ENCODE peak calls at places on chromosomes 5 and 9, in eight cellular contexts. P is PC-9, A is coronary artery, C is A549, W is heart left ventricle, Q is aorta, O is ovary, B is K562. L is an unnamed sample.

GRCh38 chr5:135244620-135245021 is 154.4 kb downstream of the MACROH2A1 start:
- DNase-seq in P (no peak), A (peak), C (no peak), W (no peak), Q (no peak), O (peak), B (no peak), L (no peak)

GRCh38 chr5:134275822-134276221 is 49.9 kb upstream of the PPP2CA start:
- DNase-seq in P (no peak), A (no peak), C (no peak), W (no peak), Q (no peak), O (no peak), B (no peak), L (no peak)

GRCh38 chr9:84337252-84337651 is 3.3 kb downstream of the SLC28A3 start:
- DNase-seq in P (no peak), A (no peak), C (no peak), W (no peak), Q (no peak), O (no peak), B (no peak), L (no peak)

GRCh38 chr9:2583308-2584013 is 38.1 kb upstream of the VLDLR start:
- DNase-seq in P (no peak), A (no peak), C (no peak), W (peak), Q (no peak), O (no peak), B (no peak), L (no peak)

GRCh38 chr9:34515959-34516358 is 6.8 kb downstream of the ENHO start:
- DNase-seq in P (no peak), A (no peak), C (no peak), W (no peak), Q (no peak), O (no peak), B (no peak), L (no peak)

GRCh38 chr5:150565868-150566267 is 57.9 kb downstream of the NDST1 start:
- DNase-seq in P (no peak), A (no peak), C (no peak), W (no peak), Q (no peak), O (no peak), B (no peak), L (no peak)

GRCh38 chr9:137297060-137297664 is 4.9 kb downstream of the NRARP start:
- DNase-seq in P (no peak), A (no peak), C (no peak), W (no peak), Q (no peak), O (no peak), B (no peak), L (no peak)

GRCh38 chr5:156326718-156327259 is at the start of gene SGCD:
- DNase-seq in P (no peak), A (peak), C (peak), W (peak), Q (peak), O (peak), B (no peak), L (no peak)

GRCh38 chr9:115978739-115979138 is 174.9 kb upstream of the PAPPA start:
- DNase-seq in P (no peak), A (no peak), C (no peak), W (no peak), Q (no peak), O (no peak), B (no peak), L (no peak)

GRCh38 chr5:148826082-148826971 is at the start of gene ADRB2:
- DNase-seq in P (peak), A (peak), C (peak), W (peak), Q (peak), O (peak), B (peak), L (peak)

GRCh38 chr9:35859310-35859994 is 10.7 kb downstream of the OR13J1 start:
- DNase-seq in P (no peak), A (peak), C (peak), W (no peak), Q (no peak), O (no peak), B (peak), L (no peak)

GRCh38 chr5:75053286-75054109 is 1.1 kb upstream of the GCNT4 start:
- DNase-seq in P (peak), A (peak), C (peak), W (peak), Q (peak), O (peak), B (peak), L (peak)

GRCh38 chr9:92463387-92463786 is 18.9 kb downstream of the ASPN start:
- DNase-seq in P (no peak), A (no peak), C (no peak), W (no peak), Q (no peak), O (no peak), B (no peak), L (no peak)

GRCh38 chr9:8826281-8826680 is 1026.7 kb upstream of the DMAC1 start:
- DNase-seq in P (no peak), A (no peak), C (no peak), W (no peak), Q (no peak), O (no peak), B (no peak), L (no peak)

GRCh38 chr5:119966028-119966427 is 336.7 kb downstream of the FAM170A start:
- DNase-seq in P (no peak), A (no peak), C (no peak), W (no peak), Q (no peak), O (no peak), B (no peak), L (no peak)

GRCh38 chr5:130065617-130066016 is 161.4 kb downstream of the CHSY3 start:
- DNase-seq in P (no peak), A (no peak), C (no peak), W (no peak), Q (no peak), O (no peak), B (no peak), L (no peak)

GRCh38 chr5:125100342-125100741 is 353.9 kb upstream of the ZNF608 start:
- DNase-seq in P (no peak), A (no peak), C (no peak), W (no peak), Q (no peak), O (no peak), B (no peak), L (no peak)

GRCh38 chr9:81852820-81853219 is 75.4 kb upstream of the SPATA31D4 start:
- DNase-seq in P (no peak), A (no peak), C (no peak), W (no peak), Q (no peak), O (no peak), B (no peak), L (no peak)

GRCh38 chr9:119370816-119371215 is 1.6 kb upstream of the BRINP1 start:
- DNase-seq in P (peak), A (no peak), C (peak), W (peak), Q (peak), O (no peak), B (peak), L (no peak)

GRCh38 chr9:77598510-77598909 is 49.6 kb downstream of the GNA14 start:
- DNase-seq in P (no peak), A (no peak), C (no peak), W (no peak), Q (no peak), O (peak), B (no peak), L (no peak)

GRCh38 chr5:154236011-154236410 is 45.5 kb downstream of the GALNT10 start:
- DNase-seq in P (no peak), A (no peak), C (no peak), W (no peak), Q (no peak), O (no peak), B (no peak), L (no peak)

GRCh38 chr9:116691607-116692006 is 4.5 kb downstream of the TRIM32 start:
- DNase-seq in P (no peak), A (no peak), C (no peak), W (no peak), Q (no peak), O (no peak), B (no peak), L (no peak)

GRCh38 chr9:126436545-126437269 is 110.1 kb downstream of the MVB12B start:
- DNase-seq in P (no peak), A (peak), C (no peak), W (no peak), Q (no peak), O (no peak), B (no peak), L (no peak)

GRCh38 chr9:36163049-36163839 is 5.9 kb upstream of the CCIN start:
- DNase-seq in P (no peak), A (no peak), C (no peak), W (peak), Q (peak), O (peak), B (no peak), L (no peak)

GRCh38 chr5:157460921-157461792 is 1.1 kb downstream of the NIPAL4 start:
- DNase-seq in P (no peak), A (peak), C (no peak), W (no peak), Q (peak), O (no peak), B (no peak), L (no peak)

GRCh38 chr5:179542170-179542569 is 8.2 kb upstream of the RUFY1 start:
- DNase-seq in P (no peak), A (no peak), C (no peak), W (no peak), Q (no peak), O (no peak), B (no peak), L (no peak)

GRCh38 chr5:158639876-158640570 is 459.7 kb downstream of the EBF1 start:
- DNase-seq in P (no peak), A (no peak), C (no peak), W (no peak), Q (no peak), O (no peak), B (no peak), L (no peak)

GRCh38 chr9:133634024-133634691 is 2.0 kb upstream of the DBH start:
- DNase-seq in P (no peak), A (no peak), C (no peak), W (no peak), Q (no peak), O (no peak), B (no peak), L (no peak)

GRCh38 chr9:91419222-91420191 is 4.1 kb downstream of the NFIL3 start:
- DNase-seq in P (peak), A (no peak), C (peak), W (no peak), Q (peak), O (peak), B (peak), L (no peak)

GRCh38 chr5:169716287-169716686 is 79.2 kb downstream of the DOCK2 start:
- DNase-seq in P (no peak), A (no peak), C (no peak), W (no peak), Q (no peak), O (no peak), B (no peak), L (no peak)

GRCh38 chr9:121362813-121363585 is 7.1 kb downstream of the STOM start:
- DNase-seq in P (no peak), A (no peak), C (no peak), W (no peak), Q (no peak), O (no peak), B (no peak), L (no peak)

GRCh38 chr5:18236386-18236785 is 602.1 kb downstream of the TAF11L14 start:
- DNase-seq in P (no peak), A (no peak), C (no peak), W (no peak), Q (no peak), O (no peak), B (no peak), L (no peak)

GRCh38 chr5:172707285-172708182 is 63.5 kb downstream of the DUSP1 start:
- DNase-seq in P (peak), A (no peak), C (peak), W (peak), Q (peak), O (no peak), B (no peak), L (no peak)

GRCh38 chr5:122150128-122150685 is 20.9 kb downstream of the ZNF474 start:
- DNase-seq in P (no peak), A (no peak), C (no peak), W (no peak), Q (no peak), O (no peak), B (no peak), L (no peak)

GRCh38 chr9:111715471-111715870 is 54.1 kb downstream of the GNG10 start:
- DNase-seq in P (no peak), A (no peak), C (no peak), W (no peak), Q (no peak), O (no peak), B (no peak), L (no peak)

GRCh38 chr9:127853312-127854168 is 918 bp downstream of the ENG start:
- DNase-seq in P (no peak), A (no peak), C (no peak), W (no peak), Q (no peak), O (no peak), B (no peak), L (no peak)

GRCh38 chr9:95077053-95077765 is 240.3 kb downstream of the FANCC start:
- DNase-seq in P (no peak), A (peak), C (no peak), W (no peak), Q (peak), O (peak), B (no peak), L (no peak)

GRCh38 chr9:95078516-95078915 is 239.0 kb downstream of the FANCC start:
- DNase-seq in P (no peak), A (no peak), C (no peak), W (no peak), Q (peak), O (no peak), B (no peak), L (no peak)

GRCh38 chr9:95075700-95076099 is 241.8 kb downstream of the FANCC start:
- DNase-seq in P (no peak), A (peak), C (no peak), W (no peak), Q (peak), O (no peak), B (no peak), L (no peak)

GRCh38 chr9:95077766-95078382 is 239.6 kb downstream of the FANCC start:
- DNase-seq in P (no peak), A (no peak), C (no peak), W (no peak), Q (peak), O (peak), B (no peak), L (no peak)

DNA sequence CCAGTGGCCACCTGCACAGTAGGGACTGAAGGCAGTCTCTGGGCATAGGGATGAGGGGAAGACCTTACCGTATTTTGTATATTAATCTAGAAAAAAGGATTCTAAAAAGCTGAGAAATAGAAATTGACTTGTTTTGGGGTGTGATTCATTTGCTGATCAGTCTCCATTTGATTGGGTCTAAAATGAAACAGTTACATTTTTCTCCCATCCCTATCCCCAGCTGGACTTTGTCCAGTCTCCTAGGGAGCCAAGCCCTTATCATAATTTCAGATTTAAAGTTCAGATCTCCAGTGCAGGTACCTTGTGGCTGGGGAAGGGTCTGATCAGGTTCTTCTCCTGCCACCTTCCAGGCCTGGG is 240.8 kb downstream of the FANCC start:
- DNase-seq in P (no peak), A (no peak), C (no peak), W (no peak), Q (no peak), O (no peak), B (no peak), L (no peak)
- H3K27ac ChIP-seq in P (no peak), A (peak), C (peak), W (peak), Q (peak), O (no peak), B (no peak), L (no peak)

GRCh38 chr5:33300209-33300742 is 140.5 kb upstream of the TARS1 start:
- DNase-seq in P (no peak), A (no peak), C (no peak), W (no peak), Q (no peak), O (no peak), B (no peak), L (no peak)
- H3K27ac ChIP-seq in P (no peak), A (peak), C (peak), W (peak), Q (no peak), O (no peak), B (no peak), L (no peak)

DNA sequence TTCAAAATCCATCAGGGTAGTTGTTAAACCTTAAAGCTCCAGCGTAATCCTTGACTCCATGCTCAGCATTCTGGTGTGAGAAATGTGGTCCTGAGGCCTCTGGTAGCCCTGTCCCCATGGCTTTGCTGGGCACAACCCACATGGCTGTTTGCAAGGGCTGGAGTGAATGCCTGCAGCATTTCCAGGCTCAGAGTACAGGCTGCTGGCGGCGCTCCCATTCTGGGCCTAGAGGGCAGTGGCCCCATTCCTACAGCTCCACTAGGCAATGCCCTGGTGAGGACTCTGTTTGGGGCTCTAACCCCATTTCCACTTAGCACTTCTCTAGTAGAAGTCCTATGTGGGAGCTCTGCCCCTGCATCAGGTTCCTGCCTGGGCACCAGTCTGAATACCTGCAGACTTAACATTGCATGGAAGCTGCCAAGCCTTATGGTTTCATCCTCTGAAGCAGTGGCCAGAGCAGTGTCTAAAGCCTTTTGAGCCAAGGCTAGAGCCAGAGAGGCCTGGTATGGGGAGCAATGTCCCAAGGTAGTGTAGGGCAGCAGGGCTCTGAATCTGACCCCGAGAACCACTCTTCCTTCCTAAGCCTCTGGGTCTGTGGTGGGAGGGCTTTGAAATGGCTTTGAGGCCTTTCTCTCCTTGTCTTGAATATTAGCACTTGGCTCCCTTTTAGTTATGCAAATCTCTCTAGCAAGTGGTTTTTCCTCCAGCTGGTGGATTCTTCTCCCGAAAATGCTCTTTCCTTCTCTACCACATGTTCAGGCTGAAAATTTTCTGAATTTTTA is 5.8 kb upstream of the ALDH1A1 start:
- DNase-seq in P (no peak), A (no peak), C (no peak), W (no peak), Q (no peak), O (no peak), B (no peak), L (no peak)
- H3K27ac ChIP-seq in P (no peak), A (no peak), C (peak), W (no peak), Q (no peak), O (no peak), B (no peak), L (no peak)

DNA sequence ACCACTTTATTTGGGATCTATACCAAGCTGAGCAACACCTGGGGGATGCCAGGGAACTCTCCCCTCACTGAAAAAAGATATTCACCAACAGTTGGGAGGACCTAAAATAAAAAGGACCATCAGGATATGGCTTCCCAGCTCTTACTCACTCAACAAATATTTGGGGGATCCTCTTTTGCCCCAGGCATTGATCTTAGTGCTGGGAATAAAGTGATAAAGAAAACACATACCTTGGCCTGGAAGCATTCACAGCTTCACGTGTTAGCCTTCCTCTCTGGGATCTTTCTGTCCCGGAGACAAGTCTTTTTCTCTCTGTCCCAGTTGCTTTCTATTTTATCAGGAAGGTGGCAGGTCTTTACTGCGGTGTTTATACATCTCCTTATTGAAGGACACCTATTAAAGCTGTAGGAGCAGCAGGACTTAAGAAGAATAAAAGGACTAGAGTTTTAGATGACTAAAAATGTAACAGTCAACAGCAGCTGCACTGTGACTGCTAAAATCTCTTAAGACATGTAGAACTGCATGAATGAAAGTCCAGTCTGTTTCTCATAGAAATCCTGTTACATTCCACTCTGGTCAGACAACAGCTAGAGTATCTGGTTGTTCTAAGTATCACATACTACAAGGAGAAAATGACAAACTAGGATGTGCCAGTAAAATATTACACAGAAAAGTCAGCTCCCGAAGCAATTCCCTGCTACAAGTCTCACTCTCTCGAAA is 90.0 kb upstream of the ITGA2 start:
- DNase-seq in P (no peak), A (no peak), C (no peak), W (no peak), Q (no peak), O (no peak), B (no peak), L (no peak)
- H3K27ac ChIP-seq in P (no peak), A (peak), C (no peak), W (no peak), Q (peak), O (no peak), B (no peak), L (no peak)

GRCh38 chr9:95215368-95215898 is 102.1 kb downstream of the FANCC start:
- DNase-seq in P (no peak), A (no peak), C (no peak), W (no peak), Q (no peak), O (no peak), B (no peak), L (no peak)
- H3K27ac ChIP-seq in P (no peak), A (no peak), C (no peak), W (no peak), Q (no peak), O (no peak), B (no peak), L (no peak)

GRCh38 chr5:41122459-41122858 is 51.3 kb upstream of the MROH2B start:
- DNase-seq in P (no peak), A (no peak), C (no peak), W (no peak), Q (no peak), O (no peak), B (no peak), L (no peak)
- H3K27ac ChIP-seq in P (no peak), A (no peak), C (peak), W (no peak), Q (no peak), O (no peak), B (no peak), L (no peak)

DNA sequence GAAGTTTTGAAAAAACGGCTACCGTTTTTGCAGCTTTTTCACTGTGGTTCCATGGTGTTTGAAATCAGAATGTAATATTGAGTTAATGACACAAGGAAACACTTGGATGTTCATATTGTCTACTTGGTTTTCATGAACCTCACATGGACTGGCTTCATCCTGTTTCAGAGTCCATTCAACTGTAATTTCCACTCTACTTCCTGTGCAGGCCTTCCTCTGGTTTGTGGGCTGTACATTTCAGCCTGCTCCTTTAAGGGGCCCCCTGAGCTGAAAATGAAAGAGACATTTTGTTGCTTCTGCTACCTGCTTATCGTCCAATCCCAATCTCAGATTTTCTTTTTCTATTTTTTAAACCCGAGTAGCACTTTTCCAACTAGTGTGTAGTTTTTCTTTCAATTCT is 41.8 kb upstream of the CDKN2B start:
- DNase-seq in P (no peak), A (no peak), C (no peak), W (no peak), Q (no peak), O (no peak), B (no peak), L (no peak)
- H3K27ac ChIP-seq in P (no peak), A (no peak), C (no peak), W (peak), Q (no peak), O (no peak), B (no peak), L (no peak)

GRCh38 chr9:12817702-12818101 is 42.9 kb downstream of the LURAP1L start:
- DNase-seq in P (peak), A (no peak), C (peak), W (no peak), Q (peak), O (no peak), B (no peak), L (no peak)
- H3K27ac ChIP-seq in P (peak), A (peak), C (peak), W (no peak), Q (no peak), O (no peak), B (no peak), L (no peak)

L was measured in CD4-positive, alpha-beta T cell.